ENCODE peak calls at places on chromosomes 2 and 18, in four cellular contexts. One of them, this sample, is unnamed.

GRCh38 chr2:20015482-20016083 is 3.1 kb upstream of the MATN3 start:
- DNase-seq in K562: peak
- DNase-seq in GM12892: no peak
- DNase-seq in H1: no peak
- DNase-seq in this sample: peak

GRCh38 chr2:53513167-53513666 is 254.4 kb upstream of the CHAC2 start:
- DNase-seq in K562: no peak
- DNase-seq in GM12892: no peak
- DNase-seq in H1: no peak
- DNase-seq in this sample: no peak

GRCh38 chr2:125973516-125973915 is 682.4 kb upstream of the GYPC start:
- DNase-seq in K562: no peak
- DNase-seq in GM12892: no peak
- DNase-seq in H1: no peak
- DNase-seq in this sample: no peak

GRCh38 chr2:65059071-65059470 is 2.9 kb downstream of the CEP68 start:
- DNase-seq in K562: no peak
- DNase-seq in GM12892: no peak
- DNase-seq in H1: no peak
- DNase-seq in this sample: no peak

GRCh38 chr2:53756644-53757043 is 11.0 kb upstream of the CHAC2 start:
- DNase-seq in K562: no peak
- DNase-seq in GM12892: no peak
- DNase-seq in H1: no peak
- DNase-seq in this sample: no peak

GRCh38 chr2:175871331-175871730 is 130.7 kb downstream of the LNPK start:
- DNase-seq in K562: no peak
- DNase-seq in GM12892: no peak
- DNase-seq in H1: no peak
- DNase-seq in this sample: no peak

GRCh38 chr2:211766689-211767088 is 771.9 kb downstream of the ERBB4 start:
- DNase-seq in K562: no peak
- DNase-seq in GM12892: no peak
- DNase-seq in H1: peak
- DNase-seq in this sample: no peak

GRCh38 chr2:226187601-226188000 is 612.0 kb downstream of the IRS1 start:
- DNase-seq in K562: no peak
- DNase-seq in GM12892: no peak
- DNase-seq in H1: no peak
- DNase-seq in this sample: no peak

GRCh38 chr2:46887028-46887885 is 28.3 kb downstream of the MCFD2 start:
- DNase-seq in K562: no peak
- DNase-seq in GM12892: no peak
- DNase-seq in H1: no peak
- DNase-seq in this sample: no peak

GRCh38 chr18:57728941-57729511 is 74.1 kb downstream of the ATP8B1 start:
- DNase-seq in K562: no peak
- DNase-seq in GM12892: no peak
- DNase-seq in H1: no peak
- DNase-seq in this sample: no peak

GRCh38 chr2:22487036-22487435 is 897.9 kb upstream of the KLHL29 start:
- DNase-seq in K562: no peak
- DNase-seq in GM12892: no peak
- DNase-seq in H1: no peak
- DNase-seq in this sample: no peak

GRCh38 chr18:77114564-77115391 is 17.8 kb downstream of the MBP start:
- DNase-seq in K562: peak
- DNase-seq in GM12892: no peak
- DNase-seq in H1: peak
- DNase-seq in this sample: no peak

GRCh38 chr2:109699646-109700045 is 85.5 kb downstream of the SOWAHC start:
- DNase-seq in K562: no peak
- DNase-seq in GM12892: no peak
- DNase-seq in H1: no peak
- DNase-seq in this sample: no peak

GRCh38 chr18:68448736-68449135 is 266.2 kb downstream of the TMX3 start:
- DNase-seq in K562: no peak
- DNase-seq in GM12892: no peak
- DNase-seq in H1: no peak
- DNase-seq in this sample: no peak

GRCh38 chr18:73006331-73006730 is 138.5 kb upstream of the NETO1 start:
- DNase-seq in K562: no peak
- DNase-seq in GM12892: no peak
- DNase-seq in H1: no peak
- DNase-seq in this sample: no peak

GRCh38 chr2:235541016-235541415 is 47.2 kb downstream of the AGAP1 start:
- DNase-seq in K562: no peak
- DNase-seq in GM12892: no peak
- DNase-seq in H1: no peak
- DNase-seq in this sample: no peak

GRCh38 chr2:65142515-65142914 is 12.6 kb upstream of the RAB1A start:
- DNase-seq in K562: no peak
- DNase-seq in GM12892: no peak
- DNase-seq in H1: no peak
- DNase-seq in this sample: no peak

GRCh38 chr2:216909541-216910175 is 49.8 kb upstream of the TNP1 start:
- DNase-seq in K562: no peak
- DNase-seq in GM12892: no peak
- DNase-seq in H1: no peak
- DNase-seq in this sample: no peak

GRCh38 chr2:147045113-147045512 is 799.7 kb upstream of the ACVR2A start:
- DNase-seq in K562: peak
- DNase-seq in GM12892: no peak
- DNase-seq in H1: peak
- DNase-seq in this sample: peak

GRCh38 chr2:141055526-141055925 is 1075.3 kb downstream of the LRP1B start:
- DNase-seq in K562: no peak
- DNase-seq in GM12892: no peak
- DNase-seq in H1: no peak
- DNase-seq in this sample: no peak

GRCh38 chr2:43832457-43832856 is 6.2 kb downstream of the ABCG5 start:
- DNase-seq in K562: no peak
- DNase-seq in GM12892: no peak
- DNase-seq in H1: no peak
- DNase-seq in this sample: no peak

GRCh38 chr2:186485871-186486650 is at the start of gene ZC3H15:
- DNase-seq in K562: peak
- DNase-seq in GM12892: peak
- DNase-seq in H1: peak
- DNase-seq in this sample: peak

GRCh38 chr2:40458271-40458794 is 6.4 kb upstream of the SLC8A1 start:
- DNase-seq in K562: no peak
- DNase-seq in GM12892: no peak
- DNase-seq in H1: no peak
- DNase-seq in this sample: no peak

GRCh38 chr2:183665403-183665802 is 541.2 kb downstream of the NUP35 start:
- DNase-seq in K562: no peak
- DNase-seq in GM12892: no peak
- DNase-seq in H1: no peak
- DNase-seq in this sample: no peak

DNA sequence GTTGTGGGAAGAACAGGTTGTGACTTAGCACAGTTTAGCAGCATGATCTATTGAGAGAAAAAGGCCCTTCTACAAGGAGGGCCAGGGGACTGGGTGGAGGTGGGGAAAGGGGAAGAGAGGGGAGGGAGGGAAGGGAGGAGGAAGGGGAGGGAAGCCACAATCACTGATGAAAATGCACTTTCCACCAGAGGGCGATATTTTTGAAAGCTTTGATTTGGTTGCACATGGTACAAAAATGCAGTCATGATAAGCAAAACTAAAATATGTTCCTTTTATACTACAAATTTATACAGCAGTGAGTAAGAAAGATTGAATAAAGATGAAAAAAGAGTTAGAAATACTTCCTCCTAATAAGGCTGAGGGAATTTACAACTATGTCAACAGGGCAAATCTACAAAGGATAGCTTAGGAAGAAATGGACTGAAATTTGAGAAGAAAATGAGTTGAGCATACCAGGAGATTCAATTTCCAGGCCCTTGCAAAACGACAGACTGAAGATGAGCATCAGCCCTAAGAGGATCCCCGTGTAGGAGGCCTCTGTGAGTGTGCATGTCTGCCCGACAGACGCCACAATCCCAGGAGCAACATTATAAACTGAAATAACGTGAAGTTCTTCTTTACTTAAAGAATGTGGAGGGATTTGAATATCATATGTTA is 17.2 kb downstream of the SH3YL1 start:
- DNase-seq in K562: peak
- DNase-seq in GM12892: no peak
- DNase-seq in H1: no peak
- DNase-seq in this sample: no peak
- TF ChIP-seq TAF1 in K562: no peak
- TF ChIP-seq TAF1 in GM12892: no peak
- TF ChIP-seq TAF1 in H1: no peak
- TF ChIP-seq TAF1 in this sample: no peak

DNA sequence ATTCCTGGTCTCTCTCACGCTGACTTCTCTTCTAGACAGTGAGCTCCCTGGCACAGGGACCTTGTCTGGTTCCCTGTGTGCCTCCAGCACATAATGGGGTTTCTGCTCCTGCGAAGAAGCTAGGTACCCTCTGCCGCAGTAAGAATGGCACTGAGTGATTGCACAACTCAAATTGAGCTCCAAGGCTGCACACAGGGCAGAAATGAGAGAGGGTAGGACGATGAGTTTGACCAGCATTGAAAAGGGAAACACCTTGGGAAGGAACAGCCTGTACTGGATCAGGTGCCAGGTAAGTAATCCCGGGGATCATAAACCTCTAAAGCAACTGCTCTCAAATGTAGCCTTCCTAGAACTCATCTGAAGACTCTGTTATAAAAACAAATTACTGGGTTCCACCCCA is 21.0 kb upstream of the MSGN1 start:
- DNase-seq in K562: no peak
- DNase-seq in GM12892: no peak
- DNase-seq in H1: no peak
- DNase-seq in this sample: no peak
- TF ChIP-seq POLR2AphosphoS5 in K562: no peak
- TF ChIP-seq POLR2AphosphoS5 in GM12892: no peak
- TF ChIP-seq POLR2AphosphoS5 in H1: no peak
- TF ChIP-seq POLR2AphosphoS5 in this sample: no peak

GRCh38 chr2:230326453-230327417 is at the start of gene SP140L:
- DNase-seq in K562: peak
- DNase-seq in GM12892: peak
- DNase-seq in H1: no peak
- DNase-seq in this sample: peak
- TF ChIP-seq POLR2A in K562: peak
- TF ChIP-seq POLR2A in GM12892: peak
- TF ChIP-seq POLR2A in H1: no peak
- TF ChIP-seq POLR2A in this sample: peak

GRCh38 chr2:33064349-33064801 is 117.6 kb downstream of the LTBP1 start:
- DNase-seq in K562: no peak
- DNase-seq in GM12892: no peak
- DNase-seq in H1: no peak
- DNase-seq in this sample: no peak
- TF ChIP-seq TAF1 in K562: no peak
- TF ChIP-seq TAF1 in GM12892: no peak
- TF ChIP-seq TAF1 in H1: no peak
- TF ChIP-seq TAF1 in this sample: no peak

This sample was measured in GM12891.